ENCODE peak calls at places on chromosomes 12 and 14, in six cellular contexts. H is heart left ventricle, L is testis, A is pancreas, B is keratinocyte, R is uterus. X is an unnamed sample.

GRCh38 chr14:68468437-68469207 is 324.2 kb downstream of the ZFP36L1 start:
- DNase-seq in L (no peak), A (no peak), H (no peak), R (no peak), B (peak), X (no peak)

GRCh38 chr12:104181313-104181712 is 34.3 kb upstream of the TXNRD1 start:
- DNase-seq in L (no peak), A (no peak), R (no peak), B (no peak), H (no peak), X (no peak)

GRCh38 chr12:52338241-52338960 is 17.2 kb upstream of the KRT83 start:
- DNase-seq in A (no peak), H (no peak), B (peak), L (no peak), R (no peak), X (no peak)

GRCh38 chr12:42904683-42905418 is 315.3 kb upstream of the PRICKLE1 start:
- DNase-seq in A (no peak), R (no peak), L (no peak), B (no peak), H (no peak), X (no peak)

GRCh38 chr14:97757491-97757890 is 960.3 kb downstream of the VRK1 start:
- DNase-seq in R (no peak), B (no peak), L (no peak), H (no peak), A (no peak), X (no peak)

GRCh38 chr14:64720190-64720589 is 16.0 kb downstream of the PLEKHG3 start:
- DNase-seq in L (no peak), R (peak), A (peak), H (no peak), B (peak), X (no peak)

GRCh38 chr14:93987376-93987775 is 9.7 kb upstream of the CCDC197 start:
- DNase-seq in A (no peak), H (no peak), R (no peak), B (no peak), L (no peak), X (no peak)

GRCh38 chr12:121930862-121931261 is 12.5 kb downstream of the CFAP251 start:
- DNase-seq in B (no peak), A (no peak), H (no peak), L (no peak), R (no peak), X (no peak)

GRCh38 chr14:90629471-90629870 is 186.8 kb downstream of the TTC7B start:
- DNase-seq in A (peak), H (no peak), R (no peak), L (no peak), B (no peak), X (no peak)

GRCh38 chr14:22597265-22597664 is 835 bp upstream of the ABHD4 start:
- DNase-seq in R (no peak), H (no peak), L (no peak), B (no peak), A (no peak), X (no peak)

GRCh38 chr12:120688527-120689071 is 1.6 kb downstream of the MLEC start:
- DNase-seq in L (peak), R (no peak), A (no peak), B (no peak), H (no peak), X (no peak)

GRCh38 chr14:100059433-100059781 is 5.8 kb upstream of the EVL start:
- DNase-seq in A (no peak), R (no peak), H (peak), L (no peak), B (no peak), X (no peak)

GRCh38 chr12:27524489-27524835 is 456 bp downstream of the PPFIBP1 start:
- DNase-seq in H (no peak), B (no peak), L (no peak), R (no peak), A (no peak), X (no peak)

GRCh38 chr12:27523305-27523641 is 733 bp upstream of the PPFIBP1 start:
- DNase-seq in L (no peak), R (no peak), H (no peak), B (no peak), A (no peak), X (peak)

GRCh38 chr12:27523642-27524488 is at the start of gene PPFIBP1:
- DNase-seq in L (peak), H (peak), A (peak), B (peak), R (peak), X (peak)

GRCh38 chr12:27524839-27525238 is 833 bp downstream of the PPFIBP1 start:
- DNase-seq in R (no peak), L (peak), B (no peak), A (no peak), H (no peak), X (peak)

GRCh38 chr12:27525373-27525772 is 1.4 kb downstream of the PPFIBP1 start:
- DNase-seq in A (no peak), B (no peak), R (no peak), L (peak), H (no peak), X (no peak)
- H3K27ac ChIP-seq in A (no peak), B (peak), R (peak), L (peak), H (peak), X (peak)

DNA sequence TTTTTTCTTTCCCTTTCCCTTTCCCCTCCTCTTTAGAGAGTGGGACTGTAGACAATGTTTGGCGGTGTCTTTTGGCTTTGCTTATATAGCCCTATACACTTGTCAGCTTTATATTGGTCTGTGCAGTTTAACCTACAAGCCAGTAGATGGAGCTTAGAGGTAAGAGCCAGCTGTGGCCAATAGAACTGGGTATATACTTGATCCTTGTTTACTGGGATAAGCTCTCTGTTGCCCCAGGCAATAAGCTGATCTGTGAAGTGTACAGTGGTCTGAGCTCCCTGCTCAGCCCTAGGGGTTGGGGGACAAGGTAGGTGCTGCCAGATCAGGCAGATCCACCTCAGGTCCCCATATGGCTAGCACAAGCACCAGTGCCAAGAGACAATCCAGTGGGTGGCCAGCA is 434.1 kb downstream of the NOVA1 start:
- DNase-seq in A (no peak), B (no peak), H (no peak), R (no peak), L (no peak), X (peak)
- TF ChIP-seq CTCF in A (no peak), B (peak), H (no peak), R (peak), L (no peak), X (peak)

GRCh38 chr12:2290091-2290490 is 237.3 kb downstream of the CACNA1C start:
- DNase-seq in B (no peak), A (no peak), R (no peak), L (no peak), H (no peak), X (no peak)

GRCh38 chr12:2288471-2288870 is 235.7 kb downstream of the CACNA1C start:
- DNase-seq in H (no peak), R (no peak), B (no peak), A (peak), L (no peak), X (no peak)

GRCh38 chr12:2288001-2288400 is 235.2 kb downstream of the CACNA1C start:
- DNase-seq in R (no peak), L (no peak), B (no peak), H (no peak), A (peak), X (no peak)

GRCh38 chr12:2289525-2289924 is 236.7 kb downstream of the CACNA1C start:
- DNase-seq in A (no peak), R (no peak), B (no peak), L (no peak), H (no peak), X (no peak)

DNA sequence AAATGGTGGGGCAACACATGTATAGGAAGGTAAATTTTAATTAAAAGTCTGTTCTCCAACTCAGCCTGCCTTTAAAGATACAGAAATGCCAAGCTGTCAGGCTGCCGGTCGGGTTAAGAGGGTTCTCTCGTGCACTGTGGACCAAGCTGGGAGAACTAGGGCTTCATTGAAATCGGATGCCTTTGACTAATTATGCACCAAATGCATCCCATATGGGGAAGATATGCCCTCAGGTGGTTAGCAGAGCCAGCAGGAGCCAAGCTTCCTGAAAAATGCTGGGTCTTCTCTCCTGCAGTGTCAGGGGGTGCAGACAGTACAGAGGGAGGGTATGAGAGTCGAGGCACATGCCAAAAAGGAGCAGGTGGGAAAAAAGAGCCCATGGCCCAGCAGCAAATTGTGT is 236.1 kb downstream of the CACNA1C start:
- DNase-seq in A (peak), H (no peak), B (no peak), R (no peak), L (no peak), X (no peak)
- H3K27ac ChIP-seq in A (no peak), H (peak), B (no peak), R (no peak), L (no peak), X (no peak)

GRCh38 chr14:39417014-39417413 is 15.2 kb downstream of the FBXO33 start:
- DNase-seq in A (no peak), L (no peak), B (no peak), H (peak), R (no peak), X (peak)
- TF ChIP-seq CTCF in A (no peak), L (no peak), B (peak), H (peak), R (no peak), X (peak)